ENCODE peak calls at places on chromosome 6, in seven cellular contexts. One of them, this sample, is unnamed. For H3K4me1, the result is how much of the 10 kb centered on the place peaks cover.

GRCh38 chr6:81708306-81708705 is 44.2 kb downstream of the TENT5A start:
- DNase-seq in adrenal gland: no peak
- DNase-seq in Peyer's patch: no peak
- DNase-seq in tibial artery: no peak
- DNase-seq in neural progenitor cell: peak
- DNase-seq in tibial nerve: no peak
- DNase-seq in astrocyte: peak
- DNase-seq in this sample: no peak

GRCh38 chr6:38570750-38571149 is 69.0 kb downstream of the BTBD9 start:
- DNase-seq in adrenal gland: no peak
- DNase-seq in Peyer's patch: no peak
- DNase-seq in tibial artery: no peak
- DNase-seq in neural progenitor cell: no peak
- DNase-seq in tibial nerve: no peak
- DNase-seq in astrocyte: no peak
- DNase-seq in this sample: no peak

GRCh38 chr6:68958327-68958726 is 323.2 kb downstream of the ADGRB3 start:
- DNase-seq in adrenal gland: no peak
- DNase-seq in Peyer's patch: no peak
- DNase-seq in tibial artery: no peak
- DNase-seq in neural progenitor cell: no peak
- DNase-seq in tibial nerve: no peak
- DNase-seq in astrocyte: no peak
- DNase-seq in this sample: no peak

GRCh38 chr6:6565069-6565468 is 23.5 kb upstream of the LY86 start:
- DNase-seq in adrenal gland: no peak
- DNase-seq in Peyer's patch: no peak
- DNase-seq in tibial artery: no peak
- DNase-seq in neural progenitor cell: no peak
- DNase-seq in tibial nerve: no peak
- DNase-seq in astrocyte: no peak
- DNase-seq in this sample: no peak

GRCh38 chr6:136089885-136090284 is 160.2 kb downstream of the MTFR2 start:
- DNase-seq in adrenal gland: no peak
- DNase-seq in Peyer's patch: no peak
- DNase-seq in tibial artery: no peak
- DNase-seq in neural progenitor cell: no peak
- DNase-seq in tibial nerve: no peak
- DNase-seq in astrocyte: peak
- DNase-seq in this sample: no peak

GRCh38 chr6:169832247-169832948 is 81.0 kb downstream of the ERMARD start:
- DNase-seq in adrenal gland: peak
- DNase-seq in Peyer's patch: no peak
- DNase-seq in tibial artery: no peak
- DNase-seq in neural progenitor cell: no peak
- DNase-seq in tibial nerve: no peak
- DNase-seq in astrocyte: no peak
- DNase-seq in this sample: no peak

GRCh38 chr6:157999100-158000051 is 17.7 kb downstream of the SYNJ2 start:
- DNase-seq in adrenal gland: no peak
- DNase-seq in Peyer's patch: no peak
- DNase-seq in tibial artery: no peak
- DNase-seq in neural progenitor cell: no peak
- DNase-seq in tibial nerve: no peak
- DNase-seq in astrocyte: no peak
- DNase-seq in this sample: no peak

GRCh38 chr6:116010400-116011095 is 50.1 kb downstream of the FRK start:
- DNase-seq in adrenal gland: peak
- DNase-seq in Peyer's patch: peak
- DNase-seq in tibial artery: peak
- DNase-seq in neural progenitor cell: peak
- DNase-seq in tibial nerve: peak
- DNase-seq in astrocyte: peak
- DNase-seq in this sample: no peak

GRCh38 chr6:68826501-68826900 is 191.4 kb downstream of the ADGRB3 start:
- DNase-seq in adrenal gland: no peak
- DNase-seq in Peyer's patch: no peak
- DNase-seq in tibial artery: no peak
- DNase-seq in neural progenitor cell: peak
- DNase-seq in tibial nerve: no peak
- DNase-seq in astrocyte: no peak
- DNase-seq in this sample: no peak

GRCh38 chr6:136343275-136343674 is 53.6 kb upstream of the BCLAF1 start:
- DNase-seq in adrenal gland: no peak
- DNase-seq in Peyer's patch: no peak
- DNase-seq in tibial artery: no peak
- DNase-seq in neural progenitor cell: no peak
- DNase-seq in tibial nerve: no peak
- DNase-seq in astrocyte: no peak
- DNase-seq in this sample: no peak

GRCh38 chr6:111759836-111760785 is 113.1 kb downstream of the FYN start:
- DNase-seq in adrenal gland: no peak
- DNase-seq in Peyer's patch: no peak
- DNase-seq in tibial artery: no peak
- DNase-seq in neural progenitor cell: peak
- DNase-seq in tibial nerve: no peak
- DNase-seq in astrocyte: peak
- DNase-seq in this sample: no peak

GRCh38 chr6:111761783-111762312 is 111.4 kb downstream of the FYN start:
- DNase-seq in adrenal gland: no peak
- DNase-seq in Peyer's patch: peak
- DNase-seq in tibial artery: no peak
- DNase-seq in neural progenitor cell: peak
- DNase-seq in tibial nerve: no peak
- DNase-seq in astrocyte: no peak
- DNase-seq in this sample: no peak

GRCh38 chr6:111757342-111757741 is 115.9 kb downstream of the FYN start:
- DNase-seq in adrenal gland: no peak
- DNase-seq in Peyer's patch: peak
- DNase-seq in tibial artery: no peak
- DNase-seq in neural progenitor cell: no peak
- DNase-seq in tibial nerve: no peak
- DNase-seq in astrocyte: peak
- DNase-seq in this sample: no peak

GRCh38 chr6:111759413-111759835 is 113.8 kb downstream of the FYN start:
- DNase-seq in adrenal gland: no peak
- DNase-seq in Peyer's patch: no peak
- DNase-seq in tibial artery: no peak
- DNase-seq in neural progenitor cell: no peak
- DNase-seq in tibial nerve: no peak
- DNase-seq in astrocyte: no peak
- DNase-seq in this sample: no peak

DNA sequence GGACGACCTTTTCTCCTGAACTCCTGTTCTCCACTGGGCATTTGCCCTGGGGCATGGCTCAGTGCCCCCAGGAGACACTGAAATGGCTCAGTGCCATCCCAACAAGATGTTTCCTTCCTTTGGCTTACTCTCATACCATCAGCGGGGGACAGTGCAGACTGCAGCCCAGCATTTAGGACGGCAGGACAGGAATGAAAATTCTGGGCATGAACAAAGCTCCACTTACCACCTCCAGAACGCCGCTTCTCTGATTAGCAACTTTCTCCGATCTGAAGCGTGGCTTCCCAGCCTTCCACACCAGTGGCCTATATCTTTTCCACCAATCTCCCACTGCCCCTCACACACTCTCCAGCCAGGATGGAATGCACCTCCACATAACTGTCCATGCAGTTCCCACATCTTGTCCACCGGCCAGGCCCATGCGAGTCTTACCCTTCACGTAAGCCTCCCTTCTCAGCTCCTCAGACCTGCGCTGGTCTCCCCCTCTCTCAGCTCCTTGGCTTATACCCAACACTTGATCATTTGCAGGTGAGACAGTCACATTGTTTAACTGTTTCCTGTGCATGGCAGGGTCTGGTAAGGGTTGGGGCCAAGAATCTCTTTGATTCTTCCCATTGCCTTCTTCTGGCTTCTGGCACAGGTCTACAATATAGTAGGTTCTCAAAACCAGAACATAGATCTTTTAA is 114.5 kb downstream of the FYN start:
- DNase-seq in adrenal gland: no peak
- DNase-seq in Peyer's patch: peak
- DNase-seq in tibial artery: no peak
- DNase-seq in neural progenitor cell: no peak
- DNase-seq in tibial nerve: no peak
- DNase-seq in astrocyte: no peak
- DNase-seq in this sample: no peak
- H3K4me1 ChIP-seq in adrenal gland: under half
- H3K4me1 ChIP-seq in Peyer's patch: under half
- H3K4me1 ChIP-seq in tibial artery: under half
- H3K4me1 ChIP-seq in neural progenitor cell: under half
- H3K4me1 ChIP-seq in tibial nerve: under half
- H3K4me1 ChIP-seq in astrocyte: under half
- H3K4me1 ChIP-seq in this sample: under half

DNA sequence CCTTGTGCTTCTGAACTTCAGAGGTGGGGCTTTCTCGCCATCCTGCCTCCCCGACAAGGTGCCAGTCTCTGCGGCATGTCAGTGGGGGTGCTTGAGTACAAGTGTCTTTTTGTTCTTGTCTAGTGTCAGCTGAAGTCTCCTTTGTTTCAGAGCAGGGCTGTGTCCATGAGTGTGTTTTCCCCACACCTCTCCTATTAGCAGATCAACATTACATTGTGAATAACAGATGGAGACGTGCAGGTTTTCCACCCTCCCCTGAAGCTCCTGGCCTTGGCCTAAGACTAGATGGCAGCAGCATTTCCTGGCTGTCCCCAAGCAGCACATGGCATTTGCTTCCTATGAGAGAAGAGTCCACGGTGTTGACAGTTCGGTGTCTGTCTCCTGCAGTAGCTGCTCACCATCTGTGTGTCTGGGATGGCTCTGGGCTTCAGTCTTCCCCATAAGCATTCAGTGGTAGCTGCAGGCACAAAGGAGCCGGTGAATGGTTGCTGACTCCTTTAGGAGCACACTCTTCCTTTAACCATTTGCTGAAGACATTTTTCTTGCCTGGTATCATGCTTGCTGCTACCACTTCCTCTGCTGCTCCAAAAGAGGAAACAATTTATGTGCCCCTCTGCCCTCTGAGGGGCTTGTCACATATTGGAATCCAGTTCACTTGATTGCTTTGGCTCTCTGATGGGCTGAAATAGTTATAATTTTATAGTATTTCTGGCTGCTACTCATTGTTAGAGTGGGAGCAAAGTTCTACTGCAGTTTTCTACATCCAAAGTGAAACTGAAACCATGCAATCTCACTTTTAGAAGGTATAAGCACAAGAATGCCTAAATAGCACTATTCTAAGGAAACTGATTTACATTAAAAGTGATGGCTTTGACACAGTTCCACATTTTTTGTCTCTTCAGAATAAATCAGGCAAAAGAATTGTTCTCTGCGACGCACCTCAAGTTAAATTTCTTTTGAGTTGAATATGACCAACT is 913.0 kb downstream of the C6orf118 start:
- DNase-seq in adrenal gland: no peak
- DNase-seq in Peyer's patch: no peak
- DNase-seq in tibial artery: no peak
- DNase-seq in neural progenitor cell: peak
- DNase-seq in tibial nerve: no peak
- DNase-seq in astrocyte: peak
- DNase-seq in this sample: peak
- H3K27ac ChIP-seq in adrenal gland: peak
- H3K27ac ChIP-seq in Peyer's patch: no peak
- H3K27ac ChIP-seq in tibial artery: no peak
- H3K27ac ChIP-seq in neural progenitor cell: no peak
- H3K27ac ChIP-seq in tibial nerve: peak
- H3K27ac ChIP-seq in astrocyte: no peak
- H3K27ac ChIP-seq in this sample: no peak

GRCh38 chr6:44122821-44123220 is 4.4 kb downstream of the MRPL14 start:
- DNase-seq in adrenal gland: no peak
- DNase-seq in Peyer's patch: no peak
- DNase-seq in tibial artery: no peak
- DNase-seq in neural progenitor cell: no peak
- DNase-seq in tibial nerve: no peak
- DNase-seq in astrocyte: peak
- DNase-seq in this sample: no peak
- H3K4me1 ChIP-seq in adrenal gland: half or more
- H3K4me1 ChIP-seq in Peyer's patch: under half
- H3K4me1 ChIP-seq in tibial artery: under half
- H3K4me1 ChIP-seq in neural progenitor cell: half or more
- H3K4me1 ChIP-seq in tibial nerve: under half
- H3K4me1 ChIP-seq in astrocyte: under half
- H3K4me1 ChIP-seq in this sample: under half

GRCh38 chr6:14315353-14315752 is 197.8 kb downstream of the CD83 start:
- DNase-seq in adrenal gland: no peak
- DNase-seq in Peyer's patch: no peak
- DNase-seq in tibial artery: no peak
- DNase-seq in neural progenitor cell: no peak
- DNase-seq in tibial nerve: no peak
- DNase-seq in astrocyte: no peak
- DNase-seq in this sample: no peak

GRCh38 chr6:14313220-14313619 is 195.6 kb downstream of the CD83 start:
- DNase-seq in adrenal gland: no peak
- DNase-seq in Peyer's patch: no peak
- DNase-seq in tibial artery: no peak
- DNase-seq in neural progenitor cell: no peak
- DNase-seq in tibial nerve: no peak
- DNase-seq in astrocyte: no peak
- DNase-seq in this sample: no peak

GRCh38 chr6:14312497-14312896 is 194.9 kb downstream of the CD83 start:
- DNase-seq in adrenal gland: no peak
- DNase-seq in Peyer's patch: no peak
- DNase-seq in tibial artery: no peak
- DNase-seq in neural progenitor cell: no peak
- DNase-seq in tibial nerve: no peak
- DNase-seq in astrocyte: no peak
- DNase-seq in this sample: no peak

GRCh38 chr6:14309516-14309915 is 191.9 kb downstream of the CD83 start:
- DNase-seq in adrenal gland: no peak
- DNase-seq in Peyer's patch: no peak
- DNase-seq in tibial artery: no peak
- DNase-seq in neural progenitor cell: no peak
- DNase-seq in tibial nerve: no peak
- DNase-seq in astrocyte: no peak
- DNase-seq in this sample: no peak

DNA sequence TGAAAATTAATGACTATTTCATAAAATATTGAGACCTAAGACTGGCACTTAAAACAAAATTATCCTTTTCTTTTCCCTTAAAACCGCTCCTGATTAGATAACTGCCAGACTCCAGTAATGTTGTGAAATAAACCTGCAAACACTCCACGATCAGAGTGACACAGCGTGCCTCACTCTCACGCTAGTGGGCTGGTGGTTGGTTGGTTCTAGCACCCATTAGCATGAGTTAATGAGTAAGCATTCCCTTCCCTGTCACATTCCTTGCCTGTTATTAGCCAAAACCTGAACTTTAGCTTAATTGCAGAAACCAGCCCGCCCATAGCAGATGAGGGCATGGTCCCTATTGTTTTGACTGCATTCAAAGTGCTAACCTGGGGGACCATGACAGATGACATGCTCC is 193.4 kb downstream of the CD83 start:
- DNase-seq in adrenal gland: no peak
- DNase-seq in Peyer's patch: no peak
- DNase-seq in tibial artery: no peak
- DNase-seq in neural progenitor cell: no peak
- DNase-seq in tibial nerve: no peak
- DNase-seq in astrocyte: peak
- DNase-seq in this sample: no peak
- H3K27ac ChIP-seq in adrenal gland: no peak
- H3K27ac ChIP-seq in Peyer's patch: no peak
- H3K27ac ChIP-seq in tibial artery: no peak
- H3K27ac ChIP-seq in neural progenitor cell: no peak
- H3K27ac ChIP-seq in tibial nerve: no peak
- H3K27ac ChIP-seq in astrocyte: no peak
- H3K27ac ChIP-seq in this sample: no peak

GRCh38 chr6:126039284-126039683 is 52.9 kb downstream of the TRMT11 start:
- DNase-seq in adrenal gland: no peak
- DNase-seq in Peyer's patch: no peak
- DNase-seq in tibial artery: no peak
- DNase-seq in neural progenitor cell: no peak
- DNase-seq in tibial nerve: no peak
- DNase-seq in astrocyte: peak
- DNase-seq in this sample: no peak
- H3K4me1 ChIP-seq in adrenal gland: under half
- H3K4me1 ChIP-seq in Peyer's patch: under half
- H3K4me1 ChIP-seq in tibial artery: under half
- H3K4me1 ChIP-seq in neural progenitor cell: under half
- H3K4me1 ChIP-seq in tibial nerve: under half
- H3K4me1 ChIP-seq in astrocyte: under half
- H3K4me1 ChIP-seq in this sample: under half